ENCODE peak calls at places on chromosomes 1 and 21, in four cellular contexts. One of them, this sample, is unnamed.

GRCh38 chr1:51575406-51576084 is 41.3 kb upstream of the OSBPL9 start:
- DNase-seq in GM12878: no peak
- DNase-seq in K562: peak; percentile 29
- DNase-seq in HepG2: no peak
- DNase-seq in this sample: no peak

GRCh38 chr1:173193639-173194038 is 13.5 kb downstream of the TNFSF4 start:
- DNase-seq in GM12878: no peak
- DNase-seq in K562: no peak
- DNase-seq in HepG2: no peak
- DNase-seq in this sample: no peak

GRCh38 chr1:156510709-156511108 is 10.1 kb upstream of the MEF2D start:
- DNase-seq in GM12878: no peak
- DNase-seq in K562: no peak
- DNase-seq in HepG2: no peak
- DNase-seq in this sample: no peak

GRCh38 chr1:20371883-20372282 is 81.2 kb downstream of the VWA5B1 start:
- DNase-seq in GM12878: no peak
- DNase-seq in K562: no peak
- DNase-seq in HepG2: no peak
- DNase-seq in this sample: no peak

GRCh38 chr21:43210454-43211084 is 41.8 kb downstream of the CRYAA start:
- DNase-seq in GM12878: no peak
- DNase-seq in K562: no peak
- DNase-seq in HepG2: no peak
- DNase-seq in this sample: no peak

GRCh38 chr21:16125274-16125673 is 395.5 kb downstream of the USP25 start:
- DNase-seq in GM12878: no peak
- DNase-seq in K562: no peak
- DNase-seq in HepG2: no peak
- DNase-seq in this sample: peak; percentile 14

GRCh38 chr1:208842442-208842841 is 598.3 kb upstream of the PLXNA2 start:
- DNase-seq in GM12878: no peak
- DNase-seq in K562: no peak
- DNase-seq in HepG2: no peak
- DNase-seq in this sample: no peak

GRCh38 chr1:156108664-156109241 is 5.8 kb upstream of the LMNA start:
- DNase-seq in GM12878: no peak
- DNase-seq in K562: no peak
- DNase-seq in HepG2: no peak
- DNase-seq in this sample: no peak

DNA sequence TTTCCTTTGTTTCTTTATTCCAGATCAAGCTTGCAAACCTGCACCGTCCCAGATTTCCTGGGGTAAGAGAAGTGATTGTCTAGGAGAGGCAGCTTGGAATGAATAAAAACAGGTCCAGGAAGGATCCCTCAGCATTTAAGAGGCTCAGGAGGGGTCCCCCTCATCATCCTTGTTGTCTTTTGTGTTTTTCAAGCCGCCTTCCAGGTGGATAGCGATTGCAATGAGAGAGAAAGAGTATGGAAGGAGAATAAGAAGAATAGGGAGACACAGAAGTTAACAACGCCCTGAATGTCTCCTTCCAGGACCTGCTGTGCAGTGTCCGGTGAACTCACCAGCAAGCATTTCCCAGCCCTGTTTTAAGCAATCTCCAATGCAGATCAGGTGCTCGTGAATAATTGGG is 8.5 kb downstream of the ERG start:
- DNase-seq in GM12878: no peak
- DNase-seq in K562: no peak
- DNase-seq in HepG2: no peak
- DNase-seq in this sample: no peak
- TF ChIP-seq NFIC in GM12878: no peak
- TF ChIP-seq NFIC in K562: no peak
- TF ChIP-seq NFIC in HepG2: no peak
- TF ChIP-seq NFIC in this sample: no peak

GRCh38 chr1:35571263-35571662 is 1.9 kb upstream of the TFAP2E start:
- DNase-seq in GM12878: no peak
- DNase-seq in K562: no peak
- DNase-seq in HepG2: no peak
- DNase-seq in this sample: peak; percentile 14
- TF ChIP-seq EP300 in GM12878: no peak
- TF ChIP-seq EP300 in K562: no peak
- TF ChIP-seq EP300 in HepG2: no peak
- TF ChIP-seq EP300 in this sample: no peak

GRCh38 chr1:234149217-234149616 is 224.0 kb upstream of the COA6 start:
- DNase-seq in GM12878: no peak
- DNase-seq in K562: no peak
- DNase-seq in HepG2: no peak
- DNase-seq in this sample: no peak
- TF ChIP-seq NFIC in GM12878: no peak
- TF ChIP-seq NFIC in K562: no peak
- TF ChIP-seq NFIC in HepG2: no peak
- TF ChIP-seq NFIC in this sample: no peak

DNA sequence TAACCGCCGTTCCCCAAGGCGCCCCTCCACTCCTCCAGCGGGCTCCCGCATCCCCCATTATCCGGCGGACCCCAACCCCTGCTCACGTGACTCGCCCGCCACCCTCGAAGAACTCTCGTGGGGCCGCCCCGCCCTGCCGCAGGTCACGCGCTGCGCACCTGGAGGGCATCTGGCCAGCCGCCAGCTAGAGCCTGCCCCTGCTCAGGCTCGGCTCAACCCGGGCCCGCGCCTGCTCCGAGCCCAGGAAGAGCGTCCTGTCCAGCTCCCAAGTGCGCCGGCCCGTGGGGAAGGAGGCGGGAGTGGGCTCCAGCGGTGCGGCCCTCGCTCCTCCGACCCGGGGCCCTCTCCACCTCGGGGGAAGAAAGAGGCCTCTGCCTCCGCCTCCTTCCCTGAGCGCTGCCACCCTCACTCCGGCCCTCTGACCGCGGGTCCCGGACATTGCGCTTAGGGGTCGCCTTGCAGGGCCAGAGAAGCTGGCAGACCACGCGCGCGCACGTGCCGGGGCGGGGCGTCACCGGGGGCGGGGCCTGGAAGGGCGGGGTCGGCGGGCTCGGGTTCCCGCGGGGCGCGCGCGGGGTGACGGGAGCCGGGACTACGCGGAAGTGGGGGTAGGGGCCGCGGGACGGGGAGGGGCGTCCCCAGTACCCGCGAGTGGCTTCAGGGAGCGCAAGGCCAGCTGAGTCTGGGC is 28.4 kb downstream of the HMGN2 start:
- DNase-seq in GM12878: peak; percentile 39
- DNase-seq in K562: peak; percentile 92
- DNase-seq in HepG2: peak; percentile 52
- DNase-seq in this sample: peak; percentile 97
- TF ChIP-seq EP300 in GM12878: peak; percentile 36
- TF ChIP-seq EP300 in K562: no peak
- TF ChIP-seq EP300 in HepG2: no peak
- TF ChIP-seq EP300 in this sample: no peak